ENCODE peak calls at places on chromosome 16, in four cellular contexts. One of them, this sample, is unnamed.

GRCh38 chr16:57809843-57810196 is 7.5 kb upstream of the KIFC3 start:
- DNase-seq in hypothalamus: no peak
- DNase-seq in C1 segment of cervical spinal cord: no peak
- DNase-seq in Caki2: no peak
- DNase-seq in this sample: no peak

GRCh38 chr16:24540575-24541240 is 1.3 kb downstream of the RBBP6 start:
- DNase-seq in hypothalamus: no peak
- DNase-seq in C1 segment of cervical spinal cord: no peak
- DNase-seq in Caki2: peak
- DNase-seq in this sample: peak

GRCh38 chr16:66869424-66869823 is 10.9 kb upstream of the PDP2 start:
- DNase-seq in hypothalamus: no peak
- DNase-seq in C1 segment of cervical spinal cord: no peak
- DNase-seq in Caki2: no peak
- DNase-seq in this sample: no peak

GRCh38 chr16:30092373-30093010 is 768 bp upstream of the TBX6 start:
- DNase-seq in hypothalamus: peak
- DNase-seq in C1 segment of cervical spinal cord: peak
- DNase-seq in Caki2: peak
- DNase-seq in this sample: peak

GRCh38 chr16:56551796-56552738 is 12.8 kb upstream of the MT4 start:
- DNase-seq in hypothalamus: peak
- DNase-seq in C1 segment of cervical spinal cord: peak
- DNase-seq in Caki2: no peak
- DNase-seq in this sample: no peak

GRCh38 chr16:27579086-27579980 is 29.4 kb downstream of the KATNIP start:
- DNase-seq in hypothalamus: no peak
- DNase-seq in C1 segment of cervical spinal cord: no peak
- DNase-seq in Caki2: no peak
- DNase-seq in this sample: peak

GRCh38 chr16:15556130-15556529 is 86.8 kb downstream of the MARF1 start:
- DNase-seq in hypothalamus: no peak
- DNase-seq in C1 segment of cervical spinal cord: no peak
- DNase-seq in Caki2: no peak
- DNase-seq in this sample: no peak

GRCh38 chr16:27824006-27824405 is 239.5 kb downstream of the GSG1L start:
- DNase-seq in hypothalamus: no peak
- DNase-seq in C1 segment of cervical spinal cord: no peak
- DNase-seq in Caki2: no peak
- DNase-seq in this sample: no peak

GRCh38 chr16:13298676-13299075 is 397.3 kb downstream of the SHISA9 start:
- DNase-seq in hypothalamus: no peak
- DNase-seq in C1 segment of cervical spinal cord: no peak
- DNase-seq in Caki2: peak
- DNase-seq in this sample: no peak

GRCh38 chr16:56451753-56452689 is 667 bp downstream of the OGFOD1 start:
- DNase-seq in hypothalamus: no peak
- DNase-seq in C1 segment of cervical spinal cord: no peak
- DNase-seq in Caki2: peak
- DNase-seq in this sample: peak

GRCh38 chr16:29903579-29903978 is 3.3 kb downstream of the ASPHD1 start:
- DNase-seq in hypothalamus: no peak
- DNase-seq in C1 segment of cervical spinal cord: no peak
- DNase-seq in Caki2: no peak
- DNase-seq in this sample: no peak

GRCh38 chr16:50667497-50668367 is 13.4 kb downstream of the SNX20 start:
- DNase-seq in hypothalamus: no peak
- DNase-seq in C1 segment of cervical spinal cord: no peak
- DNase-seq in Caki2: no peak
- DNase-seq in this sample: no peak

GRCh38 chr16:54817432-54817831 is 113.2 kb upstream of the IRX5 start:
- DNase-seq in hypothalamus: no peak
- DNase-seq in C1 segment of cervical spinal cord: no peak
- DNase-seq in Caki2: peak
- DNase-seq in this sample: peak

GRCh38 chr16:69599731-69600130 is 34.0 kb downstream of the NFAT5 start:
- DNase-seq in hypothalamus: no peak
- DNase-seq in C1 segment of cervical spinal cord: no peak
- DNase-seq in Caki2: no peak
- DNase-seq in this sample: no peak

GRCh38 chr16:77789646-77790370 is 1.4 kb downstream of the VAT1L start:
- DNase-seq in hypothalamus: no peak
- DNase-seq in C1 segment of cervical spinal cord: no peak
- DNase-seq in Caki2: no peak
- DNase-seq in this sample: peak

GRCh38 chr16:24689128-24689527 is 40.3 kb upstream of the TNRC6A start:
- DNase-seq in hypothalamus: peak
- DNase-seq in C1 segment of cervical spinal cord: no peak
- DNase-seq in Caki2: peak
- DNase-seq in this sample: peak

GRCh38 chr16:27485811-27486210 is 63.9 kb downstream of the GTF3C1 start:
- DNase-seq in hypothalamus: no peak
- DNase-seq in C1 segment of cervical spinal cord: no peak
- DNase-seq in Caki2: no peak
- DNase-seq in this sample: no peak

GRCh38 chr16:78464833-78465232 is 365.4 kb downstream of the WWOX start:
- DNase-seq in hypothalamus: no peak
- DNase-seq in C1 segment of cervical spinal cord: no peak
- DNase-seq in Caki2: no peak
- DNase-seq in this sample: no peak

GRCh38 chr16:22373662-22374310 is 633 bp downstream of the CDR2 start:
- DNase-seq in hypothalamus: peak
- DNase-seq in C1 segment of cervical spinal cord: peak
- DNase-seq in Caki2: peak
- DNase-seq in this sample: peak

This sample was measured in GM23248.